ENCODE peak calls at places on chromosomes 3 and 15, in seven cellular contexts. K is HFFc6; O is GM19239; C is activated T-helper 1 cell treated with Interleukin-2 at 50 U/mL for 16 hours; L is stimulated activated CD4-positive, alpha-beta T cell treated with anti-CD3 and anti-CD28 coated beads, Interleukin-12 subunit alpha, Interleukin-12 subunit beta, amount 100 ng/mL, for 4 hours; V is T1000; D is CD8-positive, alpha-beta memory T cell. T is an unnamed sample.

GRCh38 chr3:67384790-67385397 is 269.5 kb downstream of the SUCLG2 start:
- DNase-seq in K (no peak), O (no peak), C (peak), V (no peak), L (peak), D (peak), T (peak)

GRCh38 chr3:16824085-16824696 is 60.6 kb upstream of the PLCL2 start:
- DNase-seq in D (no peak), V (no peak), L (no peak), C (no peak), K (no peak), O (no peak), T (no peak)

GRCh38 chr3:63809607-63810006 is 9.5 kb upstream of the C3orf49 start:
- DNase-seq in K (peak), V (peak), L (no peak), D (no peak), C (no peak), O (no peak), T (no peak)

GRCh38 chr15:42118650-42119531 is 24.5 kb upstream of the PLA2G4D start:
- DNase-seq in C (no peak), L (no peak), K (no peak), D (no peak), O (no peak), V (no peak), T (no peak)

GRCh38 chr15:75202251-75203016 is 752 bp downstream of the C15orf39 start:
- DNase-seq in L (peak), D (peak), K (peak), V (peak), O (peak), C (peak), T (peak)

GRCh38 chr3:73602171-73602570 is 22.6 kb downstream of the PDZRN3 start:
- DNase-seq in V (peak), L (no peak), C (no peak), K (peak), D (no peak), O (no peak), T (no peak)

GRCh38 chr3:49022751-49023171 is 840 bp downstream of the NDUFAF3 start:
- DNase-seq in C (no peak), O (no peak), V (no peak), D (no peak), K (no peak), L (no peak), T (no peak)

GRCh38 chr3:42780892-42781700 is 8.0 kb upstream of the CCDC13 start:
- DNase-seq in V (peak), K (peak), O (peak), L (no peak), D (no peak), C (no peak), T (no peak)

GRCh38 chr3:56102034-56102433 is 366.2 kb downstream of the ERC2 start:
- DNase-seq in C (no peak), V (no peak), D (no peak), K (no peak), O (no peak), L (no peak), T (no peak)

GRCh38 chr15:82298520-82298919 is 35.9 kb downstream of the SAXO2 start:
- DNase-seq in K (no peak), D (peak), V (no peak), L (peak), C (peak), O (no peak), T (peak)

GRCh38 chr3:110528305-110529121 is 543.1 kb upstream of the NECTIN3 start:
- DNase-seq in V (no peak), L (no peak), C (no peak), K (no peak), O (no peak), D (no peak), T (no peak)

GRCh38 chr3:197692641-197693040 is 44.1 kb downstream of the RUBCN start:
- DNase-seq in L (no peak), O (no peak), C (no peak), D (no peak), K (no peak), V (no peak), T (no peak)

GRCh38 chr15:31501074-31501473 is 174.4 kb downstream of the KLF13 start:
- DNase-seq in V (no peak), L (no peak), D (no peak), O (no peak), K (no peak), C (no peak), T (no peak)

GRCh38 chr3:66413151-66413751 is 87.6 kb downstream of the LRIG1 start:
- DNase-seq in V (peak), O (no peak), C (no peak), D (no peak), K (peak), L (no peak), T (no peak)

GRCh38 chr3:124859025-124859424 is 28.1 kb downstream of the ITGB5 start:
- DNase-seq in D (no peak), L (no peak), K (peak), V (no peak), C (no peak), O (no peak), T (no peak)

GRCh38 chr3:134326760-134327593 is 47.3 kb downstream of the AMOTL2 start:
- DNase-seq in K (peak), O (no peak), D (no peak), L (no peak), V (peak), C (no peak), T (no peak)

GRCh38 chr3:4401441-4401840 is 65.6 kb downstream of the SUMF1 start:
- DNase-seq in D (no peak), V (peak), C (no peak), O (no peak), K (no peak), L (no peak), T (no peak)

GRCh38 chr15:47857384-47858168 is 140.3 kb downstream of the SEMA6D start:
- DNase-seq in C (no peak), O (no peak), L (no peak), D (no peak), K (no peak), V (no peak), T (no peak)

GRCh38 chr3:49787182-49787464 is 781 bp upstream of the IP6K1 start:
- DNase-seq in O (no peak), L (no peak), C (no peak), D (no peak), K (no peak), V (no peak), T (no peak)

T was measured in activated naive CD8-positive, alpha-beta T cell treated with anti-CD3 and anti-CD28 coated beads, Interleukin-2, amount 10 ng/mL, durations not matched to agents 7 days and 5 days.